ENCODE peak calls at places on chromosomes 5 and 9, in nine cellular contexts. One of them, this sample, is unnamed.
A peak's percentile ranks its signal among the peaks of the same experiment; 100 is the strongest.

GRCh38 chr9:133342570-133342969 is 5.4 kb downstream of the MED22 start:
- DNase-seq in esophagus squamous epithelium: no peak
- DNase-seq in tibial nerve: no peak
- DNase-seq in GM12878: no peak
- DNase-seq in stomach: no peak
- DNase-seq in right lobe of liver: no peak
- DNase-seq in astrocyte: no peak
- DNase-seq in H1: no peak
- DNase-seq in testis: no peak
- DNase-seq in this sample: no peak

GRCh38 chr5:135398160-135398854 is 724 bp downstream of the MACROH2A1 start:
- DNase-seq in esophagus squamous epithelium: no peak
- DNase-seq in tibial nerve: no peak
- DNase-seq in GM12878: no peak
- DNase-seq in stomach: peak; percentile 48
- DNase-seq in right lobe of liver: no peak
- DNase-seq in astrocyte: no peak
- DNase-seq in H1: no peak
- DNase-seq in testis: peak; percentile 49
- DNase-seq in this sample: no peak

GRCh38 chr5:154755361-154756202 is at the start of gene LARP1:
- DNase-seq in esophagus squamous epithelium: peak; percentile 75
- DNase-seq in tibial nerve: no peak
- DNase-seq in GM12878: no peak
- DNase-seq in stomach: peak; percentile 51
- DNase-seq in right lobe of liver: peak; percentile 61
- DNase-seq in astrocyte: no peak
- DNase-seq in H1: no peak
- DNase-seq in testis: peak; percentile 63
- DNase-seq in this sample: no peak

GRCh38 chr9:1946506-1946905 is 68.6 kb upstream of the SMARCA2 start:
- DNase-seq in esophagus squamous epithelium: no peak
- DNase-seq in tibial nerve: no peak
- DNase-seq in GM12878: no peak
- DNase-seq in stomach: no peak
- DNase-seq in right lobe of liver: no peak
- DNase-seq in astrocyte: no peak
- DNase-seq in H1: no peak
- DNase-seq in testis: no peak
- DNase-seq in this sample: no peak

GRCh38 chr9:128575469-128575868 is 23.1 kb downstream of the SPTAN1 start:
- DNase-seq in esophagus squamous epithelium: no peak
- DNase-seq in tibial nerve: no peak
- DNase-seq in GM12878: no peak
- DNase-seq in stomach: no peak
- DNase-seq in right lobe of liver: no peak
- DNase-seq in astrocyte: peak; percentile 40
- DNase-seq in H1: no peak
- DNase-seq in testis: no peak
- DNase-seq in this sample: no peak

GRCh38 chr9:19231126-19232035 is 888 bp downstream of the DENND4C start:
- DNase-seq in esophagus squamous epithelium: no peak
- DNase-seq in tibial nerve: no peak
- DNase-seq in GM12878: no peak
- DNase-seq in stomach: peak; percentile 26
- DNase-seq in right lobe of liver: no peak
- DNase-seq in astrocyte: peak; percentile 9
- DNase-seq in H1: no peak
- DNase-seq in testis: peak; percentile 58
- DNase-seq in this sample: no peak

GRCh38 chr5:135458921-135459331 is 6.8 kb upstream of the TIFAB start:
- DNase-seq in esophagus squamous epithelium: no peak
- DNase-seq in tibial nerve: no peak
- DNase-seq in GM12878: no peak
- DNase-seq in stomach: peak; percentile 93
- DNase-seq in right lobe of liver: no peak
- DNase-seq in astrocyte: peak; percentile 37
- DNase-seq in H1: no peak
- DNase-seq in testis: peak; percentile 91
- DNase-seq in this sample: no peak

GRCh38 chr5:76548525-76549229 is 74.5 kb downstream of the F2RL2 start:
- DNase-seq in esophagus squamous epithelium: no peak
- DNase-seq in tibial nerve: no peak
- DNase-seq in GM12878: no peak
- DNase-seq in stomach: peak; percentile 47
- DNase-seq in right lobe of liver: no peak
- DNase-seq in astrocyte: no peak
- DNase-seq in H1: no peak
- DNase-seq in testis: no peak
- DNase-seq in this sample: no peak

DNA sequence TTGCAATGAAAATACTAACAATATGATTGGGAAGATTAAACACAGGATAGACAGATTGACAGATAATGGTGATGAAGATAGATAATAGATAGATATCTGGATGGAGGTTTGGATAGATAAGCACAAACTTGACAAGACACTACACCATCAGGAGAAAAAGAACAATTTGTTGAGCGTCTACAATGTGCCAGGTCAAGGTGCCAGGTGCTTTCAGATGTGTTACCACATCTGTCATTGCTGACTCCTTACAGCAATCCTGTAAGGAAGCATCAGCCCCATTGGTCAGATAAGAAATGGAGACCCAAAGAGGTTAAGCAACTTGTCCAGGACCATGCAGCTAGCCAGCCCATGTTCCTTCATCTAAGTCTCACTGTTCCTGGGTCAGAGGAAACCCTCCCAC is 1.6 kb upstream of the GABRP start:
- DNase-seq in esophagus squamous epithelium: no peak
- DNase-seq in tibial nerve: no peak
- DNase-seq in GM12878: no peak
- DNase-seq in stomach: peak; percentile 11
- DNase-seq in right lobe of liver: no peak
- DNase-seq in astrocyte: no peak
- DNase-seq in H1: no peak
- DNase-seq in testis: no peak
- DNase-seq in this sample: no peak
- H3K27me3 ChIP-seq in esophagus squamous epithelium: no peaks in the 10 kb centered on the region
- H3K27me3 ChIP-seq in tibial nerve: no peaks in the 10 kb centered on the region
- H3K27me3 ChIP-seq in GM12878: no peaks in the 10 kb centered on the region
- H3K27me3 ChIP-seq in stomach: no peaks in the 10 kb centered on the region
- H3K27me3 ChIP-seq in right lobe of liver: no peaks in the 10 kb centered on the region
- H3K27me3 ChIP-seq in astrocyte: no peaks in the 10 kb centered on the region
- H3K27me3 ChIP-seq in H1: no peaks in the 10 kb centered on the region
- H3K27me3 ChIP-seq in testis: no peaks in the 10 kb centered on the region
- H3K27me3 ChIP-seq in this sample: no peaks in the 10 kb centered on the region

GRCh38 chr9:8730618-8731017 is 931.0 kb upstream of the DMAC1 start:
- DNase-seq in esophagus squamous epithelium: no peak
- DNase-seq in tibial nerve: no peak
- DNase-seq in GM12878: no peak
- DNase-seq in stomach: no peak
- DNase-seq in right lobe of liver: no peak
- DNase-seq in astrocyte: no peak
- DNase-seq in H1: no peak
- DNase-seq in testis: no peak
- DNase-seq in this sample: no peak

GRCh38 chr9:8736805-8737204 is 937.2 kb upstream of the DMAC1 start:
- DNase-seq in esophagus squamous epithelium: no peak
- DNase-seq in tibial nerve: no peak
- DNase-seq in GM12878: no peak
- DNase-seq in stomach: no peak
- DNase-seq in right lobe of liver: no peak
- DNase-seq in astrocyte: no peak
- DNase-seq in H1: no peak
- DNase-seq in testis: no peak
- DNase-seq in this sample: no peak

GRCh38 chr9:8734760-8735159 is 935.2 kb upstream of the DMAC1 start:
- DNase-seq in esophagus squamous epithelium: no peak
- DNase-seq in tibial nerve: no peak
- DNase-seq in GM12878: no peak
- DNase-seq in stomach: no peak
- DNase-seq in right lobe of liver: no peak
- DNase-seq in astrocyte: peak; percentile 74
- DNase-seq in H1: peak; percentile 41
- DNase-seq in testis: no peak
- DNase-seq in this sample: peak; percentile 37

GRCh38 chr9:8732367-8733075 is 932.9 kb upstream of the DMAC1 start:
- DNase-seq in esophagus squamous epithelium: no peak
- DNase-seq in tibial nerve: no peak
- DNase-seq in GM12878: no peak
- DNase-seq in stomach: no peak
- DNase-seq in right lobe of liver: no peak
- DNase-seq in astrocyte: no peak
- DNase-seq in H1: no peak
- DNase-seq in testis: no peak
- DNase-seq in this sample: no peak

DNA sequence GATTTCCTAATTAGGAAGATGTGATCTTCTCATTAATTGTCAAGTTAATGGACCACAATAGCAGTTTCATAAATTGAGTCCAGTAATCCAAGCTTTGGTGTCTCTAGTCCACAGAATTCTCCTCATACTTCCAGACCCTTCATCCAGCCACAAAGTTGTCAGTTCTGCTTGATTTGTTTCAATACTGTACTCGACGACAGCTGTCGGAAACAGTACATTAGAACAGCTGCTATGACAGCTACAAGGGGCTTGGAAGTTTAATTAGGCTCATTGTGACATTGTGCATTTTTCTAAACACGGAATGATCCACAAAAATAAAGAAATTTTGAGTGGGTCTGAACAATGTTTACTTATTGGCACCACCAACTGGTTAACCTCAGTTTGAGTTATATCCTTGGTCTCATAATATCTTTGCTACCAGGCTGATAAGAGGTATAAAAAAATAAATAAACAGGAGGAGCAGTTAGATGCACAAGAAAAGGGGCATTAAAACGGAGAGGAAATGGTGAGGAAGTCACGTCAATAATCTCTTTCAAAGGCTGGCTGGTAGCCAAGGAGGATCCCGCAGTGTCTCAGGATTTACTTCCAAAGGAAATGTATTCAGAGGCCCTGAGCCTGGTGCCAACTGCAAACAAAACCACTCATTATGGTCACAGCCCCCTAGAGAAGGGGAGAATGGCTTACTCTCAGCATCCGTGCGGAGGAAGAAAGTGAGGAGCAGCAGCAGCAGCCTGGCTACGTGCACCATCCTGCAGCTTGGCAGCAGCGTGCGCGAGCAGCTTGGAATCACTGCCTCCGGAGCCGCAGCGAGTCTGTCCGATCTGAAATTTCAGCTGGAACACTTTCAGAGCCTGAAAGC is 933.7 kb upstream of the DMAC1 start:
- DNase-seq in esophagus squamous epithelium: no peak
- DNase-seq in tibial nerve: no peak
- DNase-seq in GM12878: no peak
- DNase-seq in stomach: no peak
- DNase-seq in right lobe of liver: no peak
- DNase-seq in astrocyte: peak; percentile 45
- DNase-seq in H1: no peak
- DNase-seq in testis: peak; percentile 65
- DNase-seq in this sample: no peak
- H3K4me1 ChIP-seq in esophagus squamous epithelium: no peaks in the 10 kb centered on the region
- H3K4me1 ChIP-seq in tibial nerve: peaks cover 6% of the 10 kb centered on the region
- H3K4me1 ChIP-seq in GM12878: no peaks in the 10 kb centered on the region
- H3K4me1 ChIP-seq in stomach: peaks cover 13% of the 10 kb centered on the region
- H3K4me1 ChIP-seq in right lobe of liver: no peaks in the 10 kb centered on the region
- H3K4me1 ChIP-seq in astrocyte: peaks cover 11% of the 10 kb centered on the region
- H3K4me1 ChIP-seq in H1: peaks cover 14% of the 10 kb centered on the region
- H3K4me1 ChIP-seq in testis: peaks cover 6% of the 10 kb centered on the region
- H3K4me1 ChIP-seq in this sample: peaks cover 4% of the 10 kb centered on the region

GRCh38 chr5:116573279-116573616 is 1.4 kb downstream of the SEMA6A start:
- DNase-seq in esophagus squamous epithelium: no peak
- DNase-seq in tibial nerve: no peak
- DNase-seq in GM12878: no peak
- DNase-seq in stomach: peak; percentile 36
- DNase-seq in right lobe of liver: peak; percentile 46
- DNase-seq in astrocyte: no peak
- DNase-seq in H1: no peak
- DNase-seq in testis: peak; percentile 51
- DNase-seq in this sample: no peak

GRCh38 chr5:116569999-116570398 is 4.6 kb downstream of the SEMA6A start:
- DNase-seq in esophagus squamous epithelium: no peak
- DNase-seq in tibial nerve: no peak
- DNase-seq in GM12878: no peak
- DNase-seq in stomach: no peak
- DNase-seq in right lobe of liver: no peak
- DNase-seq in astrocyte: no peak
- DNase-seq in H1: no peak
- DNase-seq in testis: no peak
- DNase-seq in this sample: no peak

GRCh38 chr5:116572375-116573278 is 2.0 kb downstream of the SEMA6A start:
- DNase-seq in esophagus squamous epithelium: no peak
- DNase-seq in tibial nerve: no peak
- DNase-seq in GM12878: no peak
- DNase-seq in stomach: peak; percentile 35
- DNase-seq in right lobe of liver: peak; percentile 45
- DNase-seq in astrocyte: no peak
- DNase-seq in H1: no peak
- DNase-seq in testis: peak; percentile 68
- DNase-seq in this sample: no peak

GRCh38 chr5:116573617-116574431 is 799 bp downstream of the SEMA6A start:
- DNase-seq in esophagus squamous epithelium: no peak
- DNase-seq in tibial nerve: no peak
- DNase-seq in GM12878: no peak
- DNase-seq in stomach: no peak
- DNase-seq in right lobe of liver: no peak
- DNase-seq in astrocyte: no peak
- DNase-seq in H1: no peak
- DNase-seq in testis: peak; percentile 36
- DNase-seq in this sample: no peak

GRCh38 chr5:116571568-116572321 is 2.9 kb downstream of the SEMA6A start:
- DNase-seq in esophagus squamous epithelium: no peak
- DNase-seq in tibial nerve: no peak
- DNase-seq in GM12878: no peak
- DNase-seq in stomach: no peak
- DNase-seq in right lobe of liver: no peak
- DNase-seq in astrocyte: no peak
- DNase-seq in H1: no peak
- DNase-seq in testis: peak; percentile 30
- DNase-seq in this sample: no peak
- H3K27me3 ChIP-seq in esophagus squamous epithelium: no peaks in the 10 kb centered on the region
- H3K27me3 ChIP-seq in tibial nerve: peaks cover 13% of the 10 kb centered on the region
- H3K27me3 ChIP-seq in GM12878: peaks cover 20% of the 10 kb centered on the region
- H3K27me3 ChIP-seq in stomach: no peaks in the 10 kb centered on the region
- H3K27me3 ChIP-seq in right lobe of liver: no peaks in the 10 kb centered on the region
- H3K27me3 ChIP-seq in astrocyte: peaks cover 48% of the 10 kb centered on the region
- H3K27me3 ChIP-seq in H1: no peaks in the 10 kb centered on the region
- H3K27me3 ChIP-seq in testis: no peaks in the 10 kb centered on the region
- H3K27me3 ChIP-seq in this sample: no peaks in the 10 kb centered on the region

GRCh38 chr9:136793063-136793946 is 2.2 kb downstream of the TMEM141 start:
- DNase-seq in esophagus squamous epithelium: no peak
- DNase-seq in tibial nerve: no peak
- DNase-seq in GM12878: no peak
- DNase-seq in stomach: no peak
- DNase-seq in right lobe of liver: no peak
- DNase-seq in astrocyte: no peak
- DNase-seq in H1: no peak
- DNase-seq in testis: peak; percentile 64
- DNase-seq in this sample: no peak

GRCh38 chr9:136796238-136796774 is at the start of gene CCDC183:
- DNase-seq in esophagus squamous epithelium: no peak
- DNase-seq in tibial nerve: no peak
- DNase-seq in GM12878: no peak
- DNase-seq in stomach: no peak
- DNase-seq in right lobe of liver: no peak
- DNase-seq in astrocyte: no peak
- DNase-seq in H1: no peak
- DNase-seq in testis: no peak
- DNase-seq in this sample: no peak

GRCh38 chr9:136794281-136795026 is 1.7 kb upstream of the CCDC183 start:
- DNase-seq in esophagus squamous epithelium: no peak
- DNase-seq in tibial nerve: no peak
- DNase-seq in GM12878: no peak
- DNase-seq in stomach: no peak
- DNase-seq in right lobe of liver: no peak
- DNase-seq in astrocyte: no peak
- DNase-seq in H1: no peak
- DNase-seq in testis: no peak
- DNase-seq in this sample: no peak

GRCh38 chr9:136792321-136793062 is 1.3 kb downstream of the TMEM141 start:
- DNase-seq in esophagus squamous epithelium: no peak
- DNase-seq in tibial nerve: no peak
- DNase-seq in GM12878: no peak
- DNase-seq in stomach: no peak
- DNase-seq in right lobe of liver: no peak
- DNase-seq in astrocyte: no peak
- DNase-seq in H1: no peak
- DNase-seq in testis: peak; percentile 53
- DNase-seq in this sample: no peak

DNA sequence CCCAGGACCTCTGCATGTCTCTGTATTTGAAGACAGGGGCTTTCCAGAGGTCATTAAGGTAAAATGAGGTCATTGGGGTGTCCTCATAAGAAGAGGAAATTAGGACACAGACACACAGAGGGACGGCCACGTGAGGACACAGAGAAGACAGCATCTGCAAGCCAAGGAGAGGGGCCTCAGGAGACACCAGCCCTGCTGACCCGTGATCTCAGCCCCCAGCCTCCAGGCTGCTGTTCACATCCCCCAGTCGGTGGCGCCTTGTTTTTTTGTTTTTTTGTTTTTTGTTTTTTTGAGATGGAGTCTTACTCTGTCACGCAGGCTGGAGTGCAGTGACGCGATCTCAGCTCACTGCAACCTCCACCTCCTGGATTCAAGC is 1.1 kb upstream of the CCDC183 start:
- DNase-seq in esophagus squamous epithelium: no peak
- DNase-seq in tibial nerve: no peak
- DNase-seq in GM12878: no peak
- DNase-seq in stomach: no peak
- DNase-seq in right lobe of liver: no peak
- DNase-seq in astrocyte: no peak
- DNase-seq in H1: no peak
- DNase-seq in testis: no peak
- DNase-seq in this sample: no peak
- H3K4me1 ChIP-seq in esophagus squamous epithelium: peaks cover 26% of the 10 kb centered on the region
- H3K4me1 ChIP-seq in tibial nerve: peaks cover 24% of the 10 kb centered on the region
- H3K4me1 ChIP-seq in GM12878: peaks cover 11% of the 10 kb centered on the region
- H3K4me1 ChIP-seq in stomach: peaks cover 76% of the 10 kb centered on the region
- H3K4me1 ChIP-seq in right lobe of liver: no peaks in the 10 kb centered on the region
- H3K4me1 ChIP-seq in astrocyte: peaks cover 18% of the 10 kb centered on the region
- H3K4me1 ChIP-seq in H1: no peaks in the 10 kb centered on the region
- H3K4me1 ChIP-seq in testis: peaks cover 66% of the 10 kb centered on the region
- H3K4me1 ChIP-seq in this sample: no peaks in the 10 kb centered on the region

This sample was measured in iPS DF 6.9.